ENCODE peak calls at places on chromosomes 3 and 15, in four cellular contexts. One of them, this sample, is unnamed.

GRCh38 chr3:120741837-120742197 is 499 bp downstream of the RABL3 start:
- DNase-seq in IMR-90: peak; percentile 43
- DNase-seq in K562: no peak
- DNase-seq in H1: no peak
- DNase-seq in this sample: peak; percentile 26

GRCh38 chr3:93991286-93992030 is 11.5 kb downstream of the ARL13B start:
- DNase-seq in IMR-90: no peak
- DNase-seq in K562: no peak
- DNase-seq in H1: no peak
- DNase-seq in this sample: no peak

GRCh38 chr3:126216416-126216815 is 36.0 kb upstream of the ALDH1L1 start:
- DNase-seq in IMR-90: peak; percentile 51
- DNase-seq in K562: no peak
- DNase-seq in H1: no peak
- DNase-seq in this sample: no peak

GRCh38 chr3:194296448-194296831 is 54.7 kb downstream of the CPN2 start:
- DNase-seq in IMR-90: peak; percentile 50
- DNase-seq in K562: no peak
- DNase-seq in H1: no peak
- DNase-seq in this sample: no peak

GRCh38 chr3:120129041-120129440 is 34.8 kb upstream of the GSK3B start:
- DNase-seq in IMR-90: no peak
- DNase-seq in K562: no peak
- DNase-seq in H1: no peak
- DNase-seq in this sample: no peak

GRCh38 chr3:191051037-191051436 is 148.0 kb upstream of the OSTN start:
- DNase-seq in IMR-90: peak; percentile 47
- DNase-seq in K562: peak; percentile 0
- DNase-seq in H1: no peak
- DNase-seq in this sample: no peak

GRCh38 chr15:93027413-93027812 is 61.6 kb downstream of the RGMA start:
- DNase-seq in IMR-90: no peak
- DNase-seq in K562: no peak
- DNase-seq in H1: no peak
- DNase-seq in this sample: no peak

GRCh38 chr3:4744405-4745239 is 234.6 kb upstream of the BHLHE40 start:
- DNase-seq in IMR-90: peak; percentile 82
- DNase-seq in K562: no peak
- DNase-seq in H1: no peak
- DNase-seq in this sample: no peak

GRCh38 chr3:13528217-13528801 is 20.6 kb upstream of the FBLN2 start:
- DNase-seq in IMR-90: no peak
- DNase-seq in K562: peak; percentile 44
- DNase-seq in H1: no peak
- DNase-seq in this sample: no peak

GRCh38 chr3:10351013-10351735 is 30.3 kb upstream of the SEC13 start:
- DNase-seq in IMR-90: no peak
- DNase-seq in K562: peak; percentile 58
- DNase-seq in H1: no peak
- DNase-seq in this sample: no peak

GRCh38 chr15:38817427-38818155 is 253.0 kb upstream of the RASGRP1 start:
- DNase-seq in IMR-90: peak; percentile 48
- DNase-seq in K562: peak; percentile 79
- DNase-seq in H1: peak; percentile 99
- DNase-seq in this sample: peak; percentile 36

GRCh38 chr3:16148213-16148612 is 26.3 kb upstream of the GALNT15 start:
- DNase-seq in IMR-90: no peak
- DNase-seq in K562: no peak
- DNase-seq in H1: no peak
- DNase-seq in this sample: no peak

GRCh38 chr15:77589839-77590238 is 42.9 kb downstream of the LINGO1 start:
- DNase-seq in IMR-90: no peak
- DNase-seq in K562: no peak
- DNase-seq in H1: no peak
- DNase-seq in this sample: no peak

GRCh38 chr15:64898406-64898805 is 13.3 kb upstream of the ANKDD1A start:
- DNase-seq in IMR-90: no peak
- DNase-seq in K562: no peak
- DNase-seq in H1: no peak
- DNase-seq in this sample: no peak

GRCh38 chr3:62329970-62330369 is 43.4 kb downstream of the FEZF2 start:
- DNase-seq in IMR-90: no peak
- DNase-seq in K562: no peak
- DNase-seq in H1: no peak
- DNase-seq in this sample: no peak

GRCh38 chr3:151593923-151594322 is 133.1 kb upstream of the IGSF10 start:
- DNase-seq in IMR-90: no peak
- DNase-seq in K562: no peak
- DNase-seq in H1: no peak
- DNase-seq in this sample: no peak

GRCh38 chr3:179348325-179349013 is 960 bp downstream of the MFN1 start:
- DNase-seq in IMR-90: no peak
- DNase-seq in K562: peak; percentile 35
- DNase-seq in H1: no peak
- DNase-seq in this sample: peak; percentile 80

GRCh38 chr3:21390856-21391255 is 360.2 kb downstream of the ZNF385D start:
- DNase-seq in IMR-90: no peak
- DNase-seq in K562: no peak
- DNase-seq in H1: no peak
- DNase-seq in this sample: no peak

GRCh38 chr15:90160781-90161727 is 40.1 kb upstream of the SEMA4B start:
- DNase-seq in IMR-90: no peak
- DNase-seq in K562: no peak
- DNase-seq in H1: peak; percentile 55
- DNase-seq in this sample: no peak

GRCh38 chr15:58138106-58138505 is at the start of gene AQP9:
- DNase-seq in IMR-90: no peak
- DNase-seq in K562: no peak
- DNase-seq in H1: no peak
- DNase-seq in this sample: no peak

GRCh38 chr3:176510097-176510496 is 687.2 kb downstream of the TBL1XR1 start:
- DNase-seq in IMR-90: no peak
- DNase-seq in K562: no peak
- DNase-seq in H1: no peak
- DNase-seq in this sample: no peak

GRCh38 chr15:80876034-80876433 is 96.9 kb downstream of the CEMIP start:
- DNase-seq in IMR-90: no peak
- DNase-seq in K562: no peak
- DNase-seq in H1: no peak
- DNase-seq in this sample: no peak

GRCh38 chr3:103684956-103685355 is 1250.1 kb downstream of the ZPLD1 start:
- DNase-seq in IMR-90: no peak
- DNase-seq in K562: no peak
- DNase-seq in H1: no peak
- DNase-seq in this sample: no peak

GRCh38 chr3:98817546-98817945 is 54.4 kb downstream of the ST3GAL6 start:
- DNase-seq in IMR-90: peak; percentile 59
- DNase-seq in K562: peak; percentile 51
- DNase-seq in H1: no peak
- DNase-seq in this sample: no peak

GRCh38 chr15:90037961-90038633 is 37.0 kb downstream of the ZNF710 start:
- DNase-seq in IMR-90: peak; percentile 53
- DNase-seq in K562: peak; percentile 68
- DNase-seq in H1: no peak
- DNase-seq in this sample: peak; percentile 89

GRCh38 chr3:184874709-184875644 is 63.0 kb downstream of the VPS8 start:
- DNase-seq in IMR-90: peak; percentile 32
- DNase-seq in K562: peak; percentile 50
- DNase-seq in H1: no peak
- DNase-seq in this sample: no peak

GRCh38 chr3:13853978-13854296 is 25.9 kb downstream of the WNT7A start:
- DNase-seq in IMR-90: no peak
- DNase-seq in K562: no peak
- DNase-seq in H1: no peak
- DNase-seq in this sample: no peak

DNA sequence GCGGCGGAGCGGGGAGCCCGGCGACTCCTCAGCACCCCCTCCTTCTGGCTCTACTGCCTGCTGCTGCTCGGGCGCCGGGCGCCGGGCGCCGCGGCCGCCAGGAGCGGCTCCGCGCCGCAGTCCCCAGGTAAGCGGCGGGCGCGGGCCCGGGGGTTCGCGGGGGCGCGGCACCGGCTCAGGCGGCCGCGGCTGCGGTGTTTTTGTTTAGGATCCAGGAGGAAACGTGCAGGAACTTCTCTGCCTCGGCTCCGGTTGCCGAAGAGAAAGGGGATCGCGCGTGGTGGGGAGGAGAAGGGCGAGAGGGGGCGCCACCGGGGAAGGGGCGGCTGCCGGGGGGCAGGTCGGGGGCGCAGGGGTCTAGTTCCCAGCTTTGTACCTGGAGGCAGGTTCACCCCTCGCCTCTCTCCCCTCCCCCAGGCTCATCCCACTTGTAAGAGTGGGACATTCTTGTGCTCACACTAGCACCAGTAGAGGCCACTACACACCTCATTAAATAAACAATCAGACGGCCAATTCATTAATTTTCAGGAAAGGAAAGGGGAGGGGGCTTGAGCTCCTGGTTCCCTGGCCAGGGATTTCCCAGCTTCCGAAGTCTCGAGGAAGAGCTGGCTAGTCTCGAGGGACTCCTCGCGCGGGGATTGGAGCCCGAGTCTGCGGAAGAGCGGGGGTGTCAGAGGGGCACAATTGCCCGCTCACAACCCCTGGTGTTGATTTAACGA is 575 bp downstream of the NEO1 start:
- DNase-seq in IMR-90: peak; percentile 38
- DNase-seq in K562: peak; percentile 9
- DNase-seq in H1: peak; percentile 67
- DNase-seq in this sample: no peak
- TF ChIP-seq USF2 in IMR-90: no peak
- TF ChIP-seq USF2 in K562: no peak
- TF ChIP-seq USF2 in H1: no peak
- TF ChIP-seq USF2 in this sample: no peak

GRCh38 chr15:74956648-74957300 is at the start of gene RPP25:
- DNase-seq in IMR-90: peak; percentile 21
- DNase-seq in K562: peak; percentile 85
- DNase-seq in H1: peak; percentile 90
- DNase-seq in this sample: no peak
- TF ChIP-seq CHD1 in IMR-90: no peak
- TF ChIP-seq CHD1 in K562: no peak
- TF ChIP-seq CHD1 in H1: no peak
- TF ChIP-seq CHD1 in this sample: no peak

DNA sequence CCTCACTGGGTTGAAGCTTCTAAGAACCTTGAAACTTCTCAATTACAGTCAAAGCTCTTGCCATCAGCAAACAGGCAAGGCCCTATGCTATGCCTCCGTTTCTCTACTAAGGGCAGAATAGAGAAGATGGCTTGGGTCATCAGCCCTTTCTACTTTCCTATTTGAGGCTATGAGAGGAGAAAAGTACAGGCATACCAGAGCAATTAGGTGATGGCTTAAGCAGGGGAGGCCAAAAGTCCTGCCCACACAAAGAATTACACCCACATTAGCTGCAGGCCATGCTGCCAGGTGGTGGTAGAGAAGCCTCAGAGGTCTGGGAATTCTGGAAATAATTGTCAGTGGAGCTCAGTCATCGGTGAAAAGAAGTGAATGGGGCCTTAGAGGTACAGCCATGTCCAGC is 88.9 kb downstream of the MRPL46 start:
- DNase-seq in IMR-90: peak; percentile 37
- DNase-seq in K562: no peak
- DNase-seq in H1: no peak
- DNase-seq in this sample: no peak
- TF ChIP-seq USF2 in IMR-90: no peak
- TF ChIP-seq USF2 in K562: no peak
- TF ChIP-seq USF2 in H1: no peak
- TF ChIP-seq USF2 in this sample: no peak

GRCh38 chr3:172782235-172782634 is 31.7 kb downstream of the ECT2 start:
- DNase-seq in IMR-90: no peak
- DNase-seq in K562: no peak
- DNase-seq in H1: no peak
- DNase-seq in this sample: no peak

GRCh38 chr3:172787019-172787418 is 36.5 kb downstream of the ECT2 start:
- DNase-seq in IMR-90: no peak
- DNase-seq in K562: no peak
- DNase-seq in H1: no peak
- DNase-seq in this sample: no peak

GRCh38 chr3:172787746-172788145 is 37.2 kb downstream of the ECT2 start:
- DNase-seq in IMR-90: peak; percentile 52
- DNase-seq in K562: no peak
- DNase-seq in H1: no peak
- DNase-seq in this sample: no peak
- TF ChIP-seq CHD1 in IMR-90: no peak
- TF ChIP-seq CHD1 in K562: no peak
- TF ChIP-seq CHD1 in H1: no peak
- TF ChIP-seq CHD1 in this sample: no peak

GRCh38 chr3:3296858-3297430 is 117.5 kb upstream of the CRBN start:
- DNase-seq in IMR-90: no peak
- DNase-seq in K562: no peak
- DNase-seq in H1: no peak
- DNase-seq in this sample: no peak

DNA sequence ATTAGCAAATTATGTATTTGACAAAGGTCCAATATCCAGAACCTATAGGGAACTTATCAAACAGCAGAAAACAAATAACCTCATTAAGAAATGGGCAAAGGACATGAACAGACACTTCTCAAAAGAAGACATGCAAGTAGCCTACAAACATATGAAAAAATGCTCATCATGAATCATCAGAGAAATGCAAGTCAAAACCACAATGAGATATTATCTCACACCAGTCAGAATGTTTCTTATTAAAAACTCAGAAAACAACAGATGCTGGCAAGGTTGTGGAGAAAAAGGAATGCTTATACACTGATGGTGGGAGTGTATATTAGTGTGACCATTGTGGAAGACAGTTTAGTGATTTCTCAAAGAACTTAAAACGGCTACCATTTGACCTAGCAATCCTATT is 116.1 kb upstream of the CRBN start:
- DNase-seq in IMR-90: no peak
- DNase-seq in K562: no peak
- DNase-seq in H1: no peak
- DNase-seq in this sample: no peak
- TF ChIP-seq USF2 in IMR-90: no peak
- TF ChIP-seq USF2 in K562: no peak
- TF ChIP-seq USF2 in H1: no peak
- TF ChIP-seq USF2 in this sample: no peak

GRCh38 chr3:147195896-147196295 is 210.4 kb downstream of the ZIC4 start:
- DNase-seq in IMR-90: peak; percentile 18
- DNase-seq in K562: no peak
- DNase-seq in H1: no peak
- DNase-seq in this sample: no peak

GRCh38 chr3:147187687-147188086 is 218.7 kb downstream of the ZIC4 start:
- DNase-seq in IMR-90: no peak
- DNase-seq in K562: no peak
- DNase-seq in H1: no peak
- DNase-seq in this sample: no peak

GRCh38 chr3:147189016-147189415 is 217.3 kb downstream of the ZIC4 start:
- DNase-seq in IMR-90: peak; percentile 23
- DNase-seq in K562: no peak
- DNase-seq in H1: no peak
- DNase-seq in this sample: no peak

GRCh38 chr3:147197739-147198138 is 208.6 kb downstream of the ZIC4 start:
- DNase-seq in IMR-90: no peak
- DNase-seq in K562: no peak
- DNase-seq in H1: no peak
- DNase-seq in this sample: no peak

GRCh38 chr3:147191795-147192385 is 214.5 kb downstream of the ZIC4 start:
- DNase-seq in IMR-90: peak; percentile 75
- DNase-seq in K562: peak; percentile 44
- DNase-seq in H1: peak; percentile 67
- DNase-seq in this sample: peak; percentile 1
- TF ChIP-seq CHD1 in IMR-90: no peak
- TF ChIP-seq CHD1 in K562: no peak
- TF ChIP-seq CHD1 in H1: no peak
- TF ChIP-seq CHD1 in this sample: no peak